ENCODE peak calls at places on chromosomes 12 and 14, in nine cellular contexts. O is choroid plexus epithelial cell, K is uterus, I is HFFc6, W is COR-L47, V is progenitor cell of endocrine pancreas, G is activated T-cell treated with anti-CD3 and anti-CD28 coated beads for 24 hours, Z is bronchial epithelial cell, P is RCC 7860. J is an unnamed sample.
A peak's percentile ranks its signal among the peaks of the same experiment; 100 is the strongest.

GRCh38 chr14:74392616-74393570 is 33.1 kb downstream of the SYNDIG1L start:
- DNase-seq in G (no peak), P (no peak), W (no peak), V (no peak), O (no peak), I (no peak), K (no peak), Z (no peak), J (no peak)

GRCh38 chr14:96119947-96120346 is 80.8 kb downstream of the C14orf132 start:
- DNase-seq in W (no peak), K (no peak), Z (no peak), G (no peak), V (no peak), O (no peak), P (no peak), I (no peak), J (no peak)

GRCh38 chr12:88108021-88108420 is 33.9 kb downstream of the CEP290 start:
- DNase-seq in Z (peak; percentile 23), P (no peak), W (no peak), O (peak; percentile 66), V (no peak), I (peak; percentile 12), K (no peak), G (no peak), J (no peak)

GRCh38 chr12:3228587-3228986 is 151.4 kb downstream of the TSPAN9 start:
- DNase-seq in I (no peak), V (no peak), G (no peak), Z (no peak), K (no peak), O (no peak), P (no peak), W (peak; percentile 61), J (no peak)

GRCh38 chr14:61502459-61503093 is 181.2 kb downstream of the PRKCH start:
- DNase-seq in I (no peak), G (no peak), V (no peak), K (no peak), P (peak; percentile 42), O (no peak), W (no peak), Z (peak; percentile 79), J (no peak)

GRCh38 chr12:40819427-40820108 is 127.3 kb downstream of the CNTN1 start:
- DNase-seq in K (peak; percentile 19), O (no peak), I (no peak), W (no peak), Z (no peak), V (peak; percentile 17), G (no peak), P (no peak), J (no peak)

GRCh38 chr12:6927379-6927991 is at the start of gene ATN1:
- DNase-seq in O (peak; percentile 82), I (peak; percentile 46), P (peak; percentile 54), Z (no peak), V (peak; percentile 75), W (no peak), G (no peak), K (peak; percentile 92), J (no peak)

GRCh38 chr14:103315368-103315911 is 18.6 kb upstream of the EIF5 start:
- DNase-seq in V (no peak), P (no peak), K (no peak), W (no peak), Z (peak; percentile 88), I (no peak), O (peak; percentile 52), G (no peak), J (no peak)

GRCh38 chr12:54879132-54879531 is 24.8 kb downstream of the MUCL1 start:
- DNase-seq in O (peak; percentile 51), K (no peak), I (no peak), V (no peak), Z (no peak), G (no peak), P (no peak), W (no peak), J (no peak)

GRCh38 chr12:63420206-63420644 is 248.1 kb downstream of the DPY19L2 start:
- DNase-seq in P (peak; percentile 47), W (peak; percentile 96), O (peak; percentile 94), V (no peak), K (no peak), G (no peak), Z (peak; percentile 27), I (peak; percentile 52), J (peak; percentile 81)

GRCh38 chr12:114662512-114663177 is 21.3 kb downstream of the TBX3 start:
- DNase-seq in G (peak; percentile 54), Z (peak; percentile 88), I (peak; percentile 95), K (peak; percentile 84), P (peak; percentile 84), W (peak; percentile 10), V (peak; percentile 79), O (peak; percentile 90), J (peak; percentile 57)

GRCh38 chr12:112149596-112149995 is 24.2 kb downstream of the TRAFD1 start:
- DNase-seq in I (no peak), W (no peak), G (no peak), K (no peak), O (no peak), V (no peak), P (no peak), Z (peak; percentile 84), J (no peak)

GRCh38 chr12:53505555-53506449 is 1.5 kb downstream of the NPFF start:
- DNase-seq in P (no peak), Z (no peak), O (no peak), G (no peak), K (no peak), W (no peak), V (no peak), I (peak; percentile 39), J (no peak)

GRCh38 chr12:78034025-78034424 is 203.3 kb downstream of the NAV3 start:
- DNase-seq in V (no peak), I (no peak), G (no peak), Z (no peak), P (no peak), K (no peak), O (peak; percentile 84), W (no peak), J (no peak)